ENCODE peak calls at places on chromosomes 16 and 17, in six cellular contexts. One of them, this sample, is unnamed.

GRCh38 chr16:84143081-84143480 is 1.9 kb downstream of the HSDL1 start:
- DNase-seq in heart left ventricle: no peak
- DNase-seq in K562: no peak
- DNase-seq in ovary: no peak
- DNase-seq in stomach: no peak
- DNase-seq in A549: no peak
- DNase-seq in this sample: no peak

GRCh38 chr16:80666378-80667257 is 125.8 kb downstream of the DYNLRB2 start:
- DNase-seq in K562: no peak
- DNase-seq in ovary: no peak
- DNase-seq in heart left ventricle: no peak
- DNase-seq in stomach: no peak
- DNase-seq in A549: no peak
- DNase-seq in this sample: no peak

GRCh38 chr16:495127-495748 is 32.3 kb upstream of the CAPN15 start:
- DNase-seq in K562: peak
- DNase-seq in stomach: no peak
- DNase-seq in ovary: no peak
- DNase-seq in A549: peak
- DNase-seq in heart left ventricle: no peak
- DNase-seq in this sample: no peak

GRCh38 chr17:27264068-27264812 is 29.7 kb upstream of the WSB1 start:
- DNase-seq in A549: no peak
- DNase-seq in heart left ventricle: no peak
- DNase-seq in K562: no peak
- DNase-seq in ovary: no peak
- DNase-seq in stomach: no peak
- DNase-seq in this sample: no peak

GRCh38 chr16:57727610-57728009 is 8.0 kb upstream of the KATNB1 start:
- DNase-seq in ovary: no peak
- DNase-seq in A549: no peak
- DNase-seq in K562: no peak
- DNase-seq in heart left ventricle: no peak
- DNase-seq in stomach: no peak
- DNase-seq in this sample: no peak

GRCh38 chr16:23640669-23640958 is 496 bp downstream of the PALB2 start:
- DNase-seq in stomach: no peak
- DNase-seq in K562: no peak
- DNase-seq in ovary: no peak
- DNase-seq in heart left ventricle: no peak
- DNase-seq in A549: peak
- DNase-seq in this sample: no peak

GRCh38 chr16:84832488-84833141 is 12.8 kb downstream of the CRISPLD2 start:
- DNase-seq in A549: no peak
- DNase-seq in ovary: peak
- DNase-seq in heart left ventricle: peak
- DNase-seq in K562: no peak
- DNase-seq in stomach: peak
- DNase-seq in this sample: peak

GRCh38 chr17:42329025-42329976 is 41.0 kb downstream of the STAT5A start:
- DNase-seq in heart left ventricle: no peak
- DNase-seq in ovary: no peak
- DNase-seq in stomach: no peak
- DNase-seq in A549: peak
- DNase-seq in K562: no peak
- DNase-seq in this sample: peak

GRCh38 chr17:50184057-50184456 is 17.4 kb downstream of the COL1A1 start:
- DNase-seq in K562: peak
- DNase-seq in ovary: no peak
- DNase-seq in A549: no peak
- DNase-seq in heart left ventricle: no peak
- DNase-seq in stomach: no peak
- DNase-seq in this sample: no peak

GRCh38 chr17:8832711-8833352 is 33.7 kb upstream of the MFSD6L start:
- DNase-seq in ovary: no peak
- DNase-seq in stomach: no peak
- DNase-seq in heart left ventricle: no peak
- DNase-seq in A549: no peak
- DNase-seq in K562: peak
- DNase-seq in this sample: no peak

GRCh38 chr16:64823676-64824075 is 298.2 kb downstream of the CDH11 start:
- DNase-seq in A549: no peak
- DNase-seq in ovary: no peak
- DNase-seq in heart left ventricle: no peak
- DNase-seq in K562: no peak
- DNase-seq in stomach: no peak
- DNase-seq in this sample: no peak

GRCh38 chr17:12256380-12256995 is 235.8 kb downstream of the MAP2K4 start:
- DNase-seq in K562: peak
- DNase-seq in A549: peak
- DNase-seq in ovary: peak
- DNase-seq in stomach: peak
- DNase-seq in heart left ventricle: no peak
- DNase-seq in this sample: peak

GRCh38 chr17:62723842-62724241 is 84.3 kb downstream of the MARCHF10 start:
- DNase-seq in K562: peak
- DNase-seq in heart left ventricle: no peak
- DNase-seq in A549: no peak
- DNase-seq in stomach: no peak
- DNase-seq in ovary: no peak
- DNase-seq in this sample: no peak

GRCh38 chr17:1492249-1493206 is at the start of gene MYO1C:
- DNase-seq in heart left ventricle: peak
- DNase-seq in ovary: peak
- DNase-seq in A549: no peak
- DNase-seq in K562: no peak
- DNase-seq in stomach: no peak
- DNase-seq in this sample: peak

GRCh38 chr16:72195609-72196008 is 23.7 kb upstream of the PMFBP1 start:
- DNase-seq in K562: no peak
- DNase-seq in stomach: no peak
- DNase-seq in A549: no peak
- DNase-seq in ovary: no peak
- DNase-seq in heart left ventricle: no peak
- DNase-seq in this sample: no peak

GRCh38 chr17:18319604-18320256 is 4.6 kb downstream of the SMCR8 start:
- DNase-seq in stomach: peak
- DNase-seq in heart left ventricle: no peak
- DNase-seq in A549: peak
- DNase-seq in ovary: no peak
- DNase-seq in K562: no peak
- DNase-seq in this sample: no peak

GRCh38 chr17:64504769-64505319 is 1.2 kb downstream of the DDX5 start:
- DNase-seq in A549: no peak
- DNase-seq in stomach: no peak
- DNase-seq in ovary: peak
- DNase-seq in K562: no peak
- DNase-seq in heart left ventricle: no peak
- DNase-seq in this sample: no peak

GRCh38 chr17:57604771-57605733 is 140.0 kb downstream of the CCDC182 start:
- DNase-seq in heart left ventricle: peak
- DNase-seq in A549: no peak
- DNase-seq in ovary: peak
- DNase-seq in K562: no peak
- DNase-seq in stomach: peak
- DNase-seq in this sample: peak

GRCh38 chr17:39845052-39845976 is 18.8 kb downstream of the IKZF3 start:
- DNase-seq in K562: no peak
- DNase-seq in heart left ventricle: no peak
- DNase-seq in stomach: no peak
- DNase-seq in A549: no peak
- DNase-seq in ovary: no peak
- DNase-seq in this sample: peak

DNA sequence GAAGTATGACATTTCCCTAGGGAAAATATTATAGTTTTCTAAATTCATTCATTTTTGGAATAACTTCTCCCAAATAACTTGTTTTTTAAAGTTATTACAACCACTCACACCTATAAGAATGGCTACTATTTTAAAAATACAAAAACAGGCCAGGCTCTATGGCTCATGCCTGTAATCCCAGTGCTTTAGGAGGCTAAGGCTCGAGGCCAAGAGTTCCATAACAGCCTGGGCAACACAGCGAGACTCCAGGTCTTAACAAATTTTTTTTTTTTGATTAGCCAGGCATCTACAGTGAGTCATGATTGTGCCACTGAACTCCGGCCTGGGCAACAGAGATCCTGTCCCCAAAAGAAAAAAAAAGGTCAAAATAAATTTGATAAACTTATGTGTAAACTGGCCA is 43.6 kb upstream of the YPEL2 start:
- DNase-seq in K562: no peak
- DNase-seq in ovary: no peak
- DNase-seq in stomach: no peak
- DNase-seq in A549: no peak
- DNase-seq in heart left ventricle: no peak
- DNase-seq in this sample: no peak
- H3K4me3 ChIP-seq in K562: no peak
- H3K4me3 ChIP-seq in ovary: no peak
- H3K4me3 ChIP-seq in stomach: no peak
- H3K4me3 ChIP-seq in A549: no peak
- H3K4me3 ChIP-seq in heart left ventricle: no peak
- H3K4me3 ChIP-seq in this sample: no peak

GRCh38 chr16:67664258-67664657 is 2.3 kb downstream of the ENKD1 start:
- DNase-seq in K562: no peak
- DNase-seq in heart left ventricle: peak
- DNase-seq in ovary: no peak
- DNase-seq in stomach: no peak
- DNase-seq in A549: no peak
- DNase-seq in this sample: no peak
- TF ChIP-seq POLR2A in K562: no peak
- TF ChIP-seq POLR2A in heart left ventricle: no peak
- TF ChIP-seq POLR2A in ovary: no peak
- TF ChIP-seq POLR2A in stomach: no peak
- TF ChIP-seq POLR2A in A549: no peak
- TF ChIP-seq POLR2A in this sample: no peak

DNA sequence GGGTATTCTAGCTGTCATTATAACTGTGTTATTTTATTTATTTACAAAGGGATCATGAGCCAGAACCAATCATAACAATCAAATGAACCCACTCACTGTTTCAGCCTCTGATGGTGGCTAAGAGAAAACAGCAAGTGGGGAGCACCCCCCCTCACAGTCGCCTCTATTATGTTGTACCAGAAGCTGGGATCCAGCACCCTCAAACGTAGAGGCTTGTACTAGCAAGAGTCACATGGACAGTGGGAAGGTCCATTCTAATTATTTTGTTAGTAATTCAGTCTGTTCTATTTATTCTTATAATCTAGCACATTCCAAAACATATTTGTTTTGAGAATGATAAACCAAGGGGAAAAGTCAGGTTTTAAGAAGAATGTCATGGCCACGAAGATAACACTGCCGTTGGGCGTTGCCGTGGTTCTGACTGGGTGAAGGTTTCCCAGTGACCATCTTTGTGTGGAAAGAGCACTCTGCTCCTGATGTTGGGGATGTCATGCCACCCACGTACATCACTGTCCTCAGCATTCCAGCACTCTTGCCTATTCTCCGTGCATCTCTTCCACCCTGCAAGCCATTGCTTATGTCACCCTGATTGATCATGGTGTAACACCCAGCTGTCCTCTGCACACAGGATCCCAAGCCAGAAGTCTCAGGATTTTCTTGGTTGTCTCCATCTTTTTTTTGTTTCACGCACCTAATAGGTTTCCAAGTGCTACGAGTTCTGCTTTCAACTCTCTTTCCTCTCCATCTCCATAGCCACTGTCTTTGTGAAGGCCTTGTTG is 205.8 kb downstream of the PRKCA start:
- DNase-seq in K562: peak
- DNase-seq in stomach: no peak
- DNase-seq in A549: peak
- DNase-seq in heart left ventricle: no peak
- DNase-seq in ovary: no peak
- DNase-seq in this sample: no peak
- H3K4me3 ChIP-seq in K562: no peak
- H3K4me3 ChIP-seq in stomach: no peak
- H3K4me3 ChIP-seq in A549: peak
- H3K4me3 ChIP-seq in heart left ventricle: no peak
- H3K4me3 ChIP-seq in ovary: no peak
- H3K4me3 ChIP-seq in this sample: no peak

GRCh38 chr16:28531777-28532744 is 6.7 kb downstream of the NUPR1 start:
- DNase-seq in A549: no peak
- DNase-seq in stomach: peak
- DNase-seq in K562: no peak
- DNase-seq in ovary: peak
- DNase-seq in heart left ventricle: peak
- DNase-seq in this sample: peak
- TF ChIP-seq POLR2A in A549: no peak
- TF ChIP-seq POLR2A in stomach: no peak
- TF ChIP-seq POLR2A in K562: no peak
- TF ChIP-seq POLR2A in ovary: no peak
- TF ChIP-seq POLR2A in heart left ventricle: no peak
- TF ChIP-seq POLR2A in this sample: no peak

GRCh38 chr17:81942167-81942553 is 4.9 kb downstream of the MYADML2 start:
- DNase-seq in ovary: no peak
- DNase-seq in stomach: no peak
- DNase-seq in A549: no peak
- DNase-seq in K562: no peak
- DNase-seq in heart left ventricle: no peak
- DNase-seq in this sample: no peak
- H3K4me3 ChIP-seq in ovary: no peak
- H3K4me3 ChIP-seq in stomach: no peak
- H3K4me3 ChIP-seq in A549: no peak
- H3K4me3 ChIP-seq in K562: no peak
- H3K4me3 ChIP-seq in heart left ventricle: peak
- H3K4me3 ChIP-seq in this sample: no peak

GRCh38 chr17:20010099-20010863 is 1.1 kb downstream of the SPECC1 start:
- DNase-seq in stomach: peak
- DNase-seq in heart left ventricle: no peak
- DNase-seq in A549: peak
- DNase-seq in K562: peak
- DNase-seq in ovary: peak
- DNase-seq in this sample: peak
- TF ChIP-seq POLR2A in stomach: no peak
- TF ChIP-seq POLR2A in heart left ventricle: no peak
- TF ChIP-seq POLR2A in A549: no peak
- TF ChIP-seq POLR2A in K562: peak
- TF ChIP-seq POLR2A in ovary: no peak
- TF ChIP-seq POLR2A in this sample: no peak

DNA sequence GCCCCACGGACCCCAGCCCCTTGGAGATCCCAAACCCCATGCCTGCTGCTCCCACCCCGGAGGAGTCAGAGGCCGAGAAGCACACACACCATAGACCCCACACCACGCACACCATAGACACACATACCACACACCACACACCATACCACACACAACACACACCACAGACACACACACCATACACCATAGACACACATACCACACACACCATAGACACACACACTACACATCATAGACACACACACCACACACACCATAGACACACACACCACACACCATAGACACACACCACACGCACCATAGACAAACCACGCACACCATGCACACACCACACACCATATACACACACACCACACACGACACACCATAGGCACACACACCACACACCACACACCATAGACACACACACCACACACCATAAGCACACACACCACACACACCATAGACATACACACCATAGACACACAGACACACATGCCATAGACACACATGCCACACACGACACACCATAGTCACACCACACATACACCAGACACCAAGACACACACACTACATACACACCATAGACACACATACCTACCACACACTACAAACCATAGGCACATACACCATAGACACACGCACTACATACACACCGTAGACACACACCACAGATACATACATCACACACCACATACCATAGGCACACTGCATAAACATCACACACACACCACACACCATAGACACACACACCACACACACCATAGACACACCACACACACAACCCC is 11.3 kb downstream of the TBC1D16 start:
- DNase-seq in stomach: no peak
- DNase-seq in A549: no peak
- DNase-seq in ovary: no peak
- DNase-seq in K562: no peak
- DNase-seq in heart left ventricle: no peak
- DNase-seq in this sample: no peak
- H3K4me3 ChIP-seq in stomach: peak
- H3K4me3 ChIP-seq in A549: no peak
- H3K4me3 ChIP-seq in ovary: no peak
- H3K4me3 ChIP-seq in K562: no peak
- H3K4me3 ChIP-seq in heart left ventricle: no peak
- H3K4me3 ChIP-seq in this sample: no peak

This sample was measured in thyroid gland.